ENCODE peak calls at places on chromosomes 4 and X, in ten cellular contexts. Y, Z, U, R, X, E, G, C, F and N are unnamed samples.

GRCh38 chrX:9147631-9148189 is 113.8 kb upstream of the FAM9B start:
- DNase-seq in E (no peak), Y (no peak), X (no peak), F (no peak), C (peak; percentile 16), G (no peak), Z (peak; percentile 7), U (no peak), R (no peak), N (no peak)

GRCh38 chr4:3766207-3766790 is at the start of gene ADRA2C:
- DNase-seq in Y (no peak), F (no peak), U (no peak), R (peak; percentile 38), Z (no peak), X (peak; percentile 44), E (no peak), C (peak; percentile 68), G (peak; percentile 66), N (no peak)

GRCh38 chr4:140083320-140083719 is 70.7 kb downstream of the MAML3 start:
- DNase-seq in Y (no peak), C (no peak), R (no peak), U (no peak), E (no peak), G (no peak), X (no peak), F (no peak), Z (no peak), N (no peak)

GRCh38 chr4:66169341-66169740 is 499.1 kb upstream of the EPHA5 start:
- DNase-seq in G (no peak), X (no peak), E (no peak), Z (peak; percentile 4), F (no peak), R (no peak), U (no peak), Y (no peak), C (peak; percentile 51), N (no peak)

GRCh38 chr4:16643852-16644251 is 254.6 kb downstream of the LDB2 start:
- DNase-seq in F (no peak), G (no peak), R (no peak), C (no peak), Z (no peak), E (no peak), U (no peak), X (no peak), Y (no peak), N (no peak)

GRCh38 chr4:126028871-126029270 is 714.1 kb downstream of the FAT4 start:
- DNase-seq in U (no peak), G (no peak), R (no peak), C (no peak), F (peak; percentile 76), X (no peak), E (no peak), Z (no peak), Y (no peak), N (no peak)

GRCh38 chr4:163911891-163912290 is 417.4 kb downstream of the TMA16 start:
- DNase-seq in G (no peak), E (no peak), U (no peak), R (no peak), C (no peak), F (no peak), Z (no peak), X (no peak), Y (no peak), N (no peak)

GRCh38 chr4:168734703-168735688 is 238.1 kb downstream of the PALLD start:
- DNase-seq in G (no peak), R (no peak), F (peak; percentile 43), U (no peak), Y (no peak), C (no peak), E (no peak), X (no peak), Z (no peak), N (no peak)

GRCh38 chrX:99857455-99857854 is 552.6 kb downstream of the PCDH19 start:
- DNase-seq in Y (no peak), U (no peak), R (no peak), G (no peak), Z (no peak), F (no peak), C (peak; percentile 3), E (no peak), X (no peak), N (no peak)

GRCh38 chr4:80006935-80007744 is 65.9 kb downstream of the ANTXR2 start:
- DNase-seq in R (no peak), U (no peak), G (no peak), Z (peak; percentile 67), E (peak; percentile 22), C (no peak), X (no peak), F (peak; percentile 73), Y (no peak), N (no peak)
- H3K27ac ChIP-seq in R (peak overlapping the region; percentile 41), U (no peak overlapping the region), G (no peak overlapping the region), Z (peak overlapping the region; percentile 70), E (no peak overlapping the region), C (no peak overlapping the region), X (no peak overlapping the region), F (no peak overlapping the region), Y (peak overlapping the region; percentile 48), N (peak overlapping the region; percentile 65)

DNA sequence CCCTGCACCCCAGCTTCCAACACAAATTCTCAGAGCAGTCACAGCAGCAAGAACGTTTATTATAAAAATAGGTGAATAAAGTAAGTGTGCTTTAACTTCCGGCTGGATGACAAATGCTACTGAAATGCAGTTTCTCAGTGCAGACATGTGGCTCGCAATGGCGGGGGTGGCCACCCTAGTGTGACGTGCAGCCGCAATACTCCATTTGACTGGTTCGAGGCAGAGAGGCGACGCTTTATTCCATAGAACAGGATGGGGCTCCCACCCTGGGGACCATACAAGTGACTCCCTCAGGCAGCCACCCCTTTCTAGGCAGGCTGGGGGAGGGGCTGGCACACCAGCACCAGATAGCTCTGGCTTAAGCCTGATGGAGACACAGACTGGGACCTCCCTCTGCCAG is 14.5 kb downstream of the TNIP2 start:
- DNase-seq in Z (no peak), X (no peak), R (no peak), E (no peak), F (peak; percentile 57), U (peak; percentile 82), C (no peak), Y (no peak), G (no peak), N (no peak)
- H3K4me1 ChIP-seq in Z (peaks cover 11% of the 10 kb centered on the region), X (no peaks in the 10 kb centered on the region), R (peaks cover 9% of the 10 kb centered on the region), E (peaks cover 5% of the 10 kb centered on the region), F (peaks cover 18% of the 10 kb centered on the region), U (no peaks in the 10 kb centered on the region), C (no peaks in the 10 kb centered on the region), Y (peaks cover 9% of the 10 kb centered on the region), G (peaks cover 7% of the 10 kb centered on the region), N (peaks cover 4% of the 10 kb centered on the region)

GRCh38 chrX:120753413-120754251 is 122.0 kb downstream of the CT47B1 start:
- DNase-seq in C (no peak), E (no peak), G (no peak), X (no peak), R (no peak), Y (peak; percentile 62), U (no peak), Z (no peak), F (no peak), N (no peak)
- H3K27ac ChIP-seq in C (no peak overlapping the region), E (no peak overlapping the region), G (no peak overlapping the region), X (no peak overlapping the region), R (no peak overlapping the region), Y (no peak overlapping the region), U (no peak overlapping the region), Z (no peak overlapping the region), F (no peak overlapping the region), N (no peak overlapping the region)

DNA sequence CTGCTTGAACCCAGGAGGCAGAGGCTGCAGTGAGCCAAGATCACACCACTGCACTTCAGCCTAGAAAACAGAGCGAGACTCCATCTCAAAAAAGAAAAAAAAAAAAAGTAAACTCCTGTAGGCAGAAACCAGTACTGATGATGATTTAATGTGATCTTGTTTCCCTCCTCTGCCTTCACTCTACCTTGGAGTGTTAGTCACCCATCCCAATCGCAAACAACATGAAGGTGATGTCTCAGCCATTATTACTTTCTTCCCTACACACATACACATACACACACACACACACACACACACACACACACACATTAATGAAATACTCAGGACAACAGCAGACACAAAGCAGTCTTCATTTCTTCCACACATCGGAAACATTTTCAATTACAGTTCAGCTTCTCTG is 15.6 kb downstream of the XKRX start:
- DNase-seq in X (no peak), C (no peak), G (no peak), F (no peak), U (no peak), E (no peak), Y (no peak), Z (no peak), R (no peak), N (no peak)
- H3K4me1 ChIP-seq in X (no peaks in the 10 kb centered on the region), C (no peaks in the 10 kb centered on the region), G (no peaks in the 10 kb centered on the region), F (no peaks in the 10 kb centered on the region), U (no peaks in the 10 kb centered on the region), E (no peaks in the 10 kb centered on the region), Y (no peaks in the 10 kb centered on the region), Z (peaks cover 13% of the 10 kb centered on the region), R (no peaks in the 10 kb centered on the region), N (no peaks in the 10 kb centered on the region)